ENCODE peak calls at places on chromosomes 3 and 15, in six cellular contexts. One of them, this sample, is unnamed.

GRCh38 chr3:39427506-39427905 is 21.0 kb downstream of the RPSA start:
- DNase-seq in right cardiac atrium: no peak
- DNase-seq in CD4-positive, alpha-beta T cell: no peak
- DNase-seq in breast epithelium: no peak
- DNase-seq in pancreas: no peak
- DNase-seq in right lobe of liver: no peak
- DNase-seq in this sample: no peak

GRCh38 chr3:58679974-58680656 is 13.5 kb upstream of the FAM3D start:
- DNase-seq in right cardiac atrium: no peak
- DNase-seq in CD4-positive, alpha-beta T cell: no peak
- DNase-seq in breast epithelium: no peak
- DNase-seq in pancreas: no peak
- DNase-seq in right lobe of liver: no peak
- DNase-seq in this sample: no peak

GRCh38 chr3:30437172-30437571 is 169.2 kb upstream of the TGFBR2 start:
- DNase-seq in right cardiac atrium: peak; percentile 22
- DNase-seq in CD4-positive, alpha-beta T cell: no peak
- DNase-seq in breast epithelium: no peak
- DNase-seq in pancreas: no peak
- DNase-seq in right lobe of liver: no peak
- DNase-seq in this sample: no peak

GRCh38 chr15:52023169-52023922 is 4.3 kb downstream of the MAPK6 start:
- DNase-seq in right cardiac atrium: no peak
- DNase-seq in CD4-positive, alpha-beta T cell: no peak
- DNase-seq in breast epithelium: no peak
- DNase-seq in pancreas: no peak
- DNase-seq in right lobe of liver: no peak
- DNase-seq in this sample: no peak

GRCh38 chr3:133211449-133211848 is 173.3 kb downstream of the TMEM108 start:
- DNase-seq in right cardiac atrium: no peak
- DNase-seq in CD4-positive, alpha-beta T cell: no peak
- DNase-seq in breast epithelium: no peak
- DNase-seq in pancreas: no peak
- DNase-seq in right lobe of liver: no peak
- DNase-seq in this sample: no peak

GRCh38 chr15:66849393-66849745 is 147.3 kb downstream of the SMAD6 start:
- DNase-seq in right cardiac atrium: no peak
- DNase-seq in CD4-positive, alpha-beta T cell: no peak
- DNase-seq in breast epithelium: no peak
- DNase-seq in pancreas: no peak
- DNase-seq in right lobe of liver: no peak
- DNase-seq in this sample: no peak

GRCh38 chr15:33934396-33934795 is 33.9 kb upstream of the CHRM5 start:
- DNase-seq in right cardiac atrium: no peak
- DNase-seq in CD4-positive, alpha-beta T cell: no peak
- DNase-seq in breast epithelium: no peak
- DNase-seq in pancreas: no peak
- DNase-seq in right lobe of liver: no peak
- DNase-seq in this sample: no peak

GRCh38 chr3:63462732-63463131 is 184.6 kb downstream of the SYNPR start:
- DNase-seq in right cardiac atrium: no peak
- DNase-seq in CD4-positive, alpha-beta T cell: no peak
- DNase-seq in breast epithelium: no peak
- DNase-seq in pancreas: no peak
- DNase-seq in right lobe of liver: no peak
- DNase-seq in this sample: no peak

GRCh38 chr3:96300743-96301142 is 513.7 kb upstream of the EPHA6 start:
- DNase-seq in right cardiac atrium: no peak
- DNase-seq in CD4-positive, alpha-beta T cell: no peak
- DNase-seq in breast epithelium: no peak
- DNase-seq in pancreas: no peak
- DNase-seq in right lobe of liver: no peak
- DNase-seq in this sample: no peak

GRCh38 chr15:68639926-68640600 is 61.3 kb downstream of the CORO2B start:
- DNase-seq in right cardiac atrium: no peak
- DNase-seq in CD4-positive, alpha-beta T cell: no peak
- DNase-seq in breast epithelium: peak; percentile 45
- DNase-seq in pancreas: no peak
- DNase-seq in right lobe of liver: no peak
- DNase-seq in this sample: no peak

GRCh38 chr3:44509985-44510360 is 32.5 kb upstream of the ZNF445 start:
- DNase-seq in right cardiac atrium: no peak
- DNase-seq in CD4-positive, alpha-beta T cell: no peak
- DNase-seq in breast epithelium: no peak
- DNase-seq in pancreas: no peak
- DNase-seq in right lobe of liver: no peak
- DNase-seq in this sample: no peak

GRCh38 chr15:34241376-34242350 is 16.8 kb downstream of the EMC4 start:
- DNase-seq in right cardiac atrium: no peak
- DNase-seq in CD4-positive, alpha-beta T cell: peak; percentile 24
- DNase-seq in breast epithelium: no peak
- DNase-seq in pancreas: no peak
- DNase-seq in right lobe of liver: no peak
- DNase-seq in this sample: peak; percentile 31

GRCh38 chr3:46851364-46852328 is 11.6 kb downstream of the MYL3 start:
- DNase-seq in right cardiac atrium: no peak
- DNase-seq in CD4-positive, alpha-beta T cell: no peak
- DNase-seq in breast epithelium: peak; percentile 30
- DNase-seq in pancreas: peak; percentile 8
- DNase-seq in right lobe of liver: no peak
- DNase-seq in this sample: no peak

GRCh38 chr3:184874709-184875644 is 63.0 kb downstream of the VPS8 start:
- DNase-seq in right cardiac atrium: no peak
- DNase-seq in CD4-positive, alpha-beta T cell: no peak
- DNase-seq in breast epithelium: no peak
- DNase-seq in pancreas: no peak
- DNase-seq in right lobe of liver: no peak
- DNase-seq in this sample: no peak

GRCh38 chr3:5229414-5229813 is 41.9 kb downstream of the EDEM1 start:
- DNase-seq in right cardiac atrium: no peak
- DNase-seq in CD4-positive, alpha-beta T cell: no peak
- DNase-seq in breast epithelium: no peak
- DNase-seq in pancreas: no peak
- DNase-seq in right lobe of liver: no peak
- DNase-seq in this sample: no peak

GRCh38 chr15:45795487-45796069 is 160.7 kb downstream of the SQOR start:
- DNase-seq in right cardiac atrium: no peak
- DNase-seq in CD4-positive, alpha-beta T cell: no peak
- DNase-seq in breast epithelium: no peak
- DNase-seq in pancreas: peak; percentile 45
- DNase-seq in right lobe of liver: no peak
- DNase-seq in this sample: no peak

GRCh38 chr3:123261666-123262065 is 59.9 kb downstream of the SEC22A start:
- DNase-seq in right cardiac atrium: no peak
- DNase-seq in CD4-positive, alpha-beta T cell: no peak
- DNase-seq in breast epithelium: no peak
- DNase-seq in pancreas: no peak
- DNase-seq in right lobe of liver: no peak
- DNase-seq in this sample: no peak

GRCh38 chr3:8505621-8506020 is 4.0 kb downstream of the LMCD1 start:
- DNase-seq in right cardiac atrium: peak; percentile 51
- DNase-seq in CD4-positive, alpha-beta T cell: no peak
- DNase-seq in breast epithelium: no peak
- DNase-seq in pancreas: peak; percentile 64
- DNase-seq in right lobe of liver: peak; percentile 73
- DNase-seq in this sample: no peak

GRCh38 chr3:63043631-63044030 is 168.4 kb upstream of the CADPS start:
- DNase-seq in right cardiac atrium: no peak
- DNase-seq in CD4-positive, alpha-beta T cell: no peak
- DNase-seq in breast epithelium: no peak
- DNase-seq in pancreas: no peak
- DNase-seq in right lobe of liver: no peak
- DNase-seq in this sample: no peak

GRCh38 chr3:182710557-182711157 is 82.6 kb upstream of the ATP11B start:
- DNase-seq in right cardiac atrium: no peak
- DNase-seq in CD4-positive, alpha-beta T cell: no peak
- DNase-seq in breast epithelium: no peak
- DNase-seq in pancreas: no peak
- DNase-seq in right lobe of liver: no peak
- DNase-seq in this sample: no peak

GRCh38 chr3:14831916-14832430 is 13.2 kb downstream of the FGD5 start:
- DNase-seq in right cardiac atrium: no peak
- DNase-seq in CD4-positive, alpha-beta T cell: no peak
- DNase-seq in breast epithelium: no peak
- DNase-seq in pancreas: no peak
- DNase-seq in right lobe of liver: no peak
- DNase-seq in this sample: no peak

GRCh38 chr3:128878011-128878457 is 1.4 kb upstream of the ACAD9 start:
- DNase-seq in right cardiac atrium: no peak
- DNase-seq in CD4-positive, alpha-beta T cell: no peak
- DNase-seq in breast epithelium: no peak
- DNase-seq in pancreas: no peak
- DNase-seq in right lobe of liver: no peak
- DNase-seq in this sample: no peak

GRCh38 chr3:17799312-17799711 is 56.9 kb upstream of the TBC1D5 start:
- DNase-seq in right cardiac atrium: no peak
- DNase-seq in CD4-positive, alpha-beta T cell: no peak
- DNase-seq in breast epithelium: no peak
- DNase-seq in pancreas: no peak
- DNase-seq in right lobe of liver: no peak
- DNase-seq in this sample: no peak
- H3K9me3 ChIP-seq in right cardiac atrium: no peaks in the 10 kb centered on the region
- H3K9me3 ChIP-seq in CD4-positive, alpha-beta T cell: no peaks in the 10 kb centered on the region
- H3K9me3 ChIP-seq in breast epithelium: no peaks in the 10 kb centered on the region
- H3K9me3 ChIP-seq in pancreas: no peaks in the 10 kb centered on the region
- H3K9me3 ChIP-seq in right lobe of liver: no peaks in the 10 kb centered on the region
- H3K9me3 ChIP-seq in this sample: no peaks in the 10 kb centered on the region

GRCh38 chr15:75517233-75517632 is 61.9 kb downstream of the PTPN9 start:
- DNase-seq in right cardiac atrium: no peak
- DNase-seq in CD4-positive, alpha-beta T cell: no peak
- DNase-seq in breast epithelium: no peak
- DNase-seq in pancreas: no peak
- DNase-seq in right lobe of liver: no peak
- DNase-seq in this sample: no peak

GRCh38 chr15:75523011-75523410 is 56.1 kb downstream of the PTPN9 start:
- DNase-seq in right cardiac atrium: no peak
- DNase-seq in CD4-positive, alpha-beta T cell: no peak
- DNase-seq in breast epithelium: no peak
- DNase-seq in pancreas: no peak
- DNase-seq in right lobe of liver: no peak
- DNase-seq in this sample: no peak
- H3K9me3 ChIP-seq in right cardiac atrium: no peaks in the 10 kb centered on the region
- H3K9me3 ChIP-seq in CD4-positive, alpha-beta T cell: no peaks in the 10 kb centered on the region
- H3K9me3 ChIP-seq in breast epithelium: no peaks in the 10 kb centered on the region
- H3K9me3 ChIP-seq in pancreas: no peaks in the 10 kb centered on the region
- H3K9me3 ChIP-seq in right lobe of liver: no peaks in the 10 kb centered on the region
- H3K9me3 ChIP-seq in this sample: no peaks in the 10 kb centered on the region

DNA sequence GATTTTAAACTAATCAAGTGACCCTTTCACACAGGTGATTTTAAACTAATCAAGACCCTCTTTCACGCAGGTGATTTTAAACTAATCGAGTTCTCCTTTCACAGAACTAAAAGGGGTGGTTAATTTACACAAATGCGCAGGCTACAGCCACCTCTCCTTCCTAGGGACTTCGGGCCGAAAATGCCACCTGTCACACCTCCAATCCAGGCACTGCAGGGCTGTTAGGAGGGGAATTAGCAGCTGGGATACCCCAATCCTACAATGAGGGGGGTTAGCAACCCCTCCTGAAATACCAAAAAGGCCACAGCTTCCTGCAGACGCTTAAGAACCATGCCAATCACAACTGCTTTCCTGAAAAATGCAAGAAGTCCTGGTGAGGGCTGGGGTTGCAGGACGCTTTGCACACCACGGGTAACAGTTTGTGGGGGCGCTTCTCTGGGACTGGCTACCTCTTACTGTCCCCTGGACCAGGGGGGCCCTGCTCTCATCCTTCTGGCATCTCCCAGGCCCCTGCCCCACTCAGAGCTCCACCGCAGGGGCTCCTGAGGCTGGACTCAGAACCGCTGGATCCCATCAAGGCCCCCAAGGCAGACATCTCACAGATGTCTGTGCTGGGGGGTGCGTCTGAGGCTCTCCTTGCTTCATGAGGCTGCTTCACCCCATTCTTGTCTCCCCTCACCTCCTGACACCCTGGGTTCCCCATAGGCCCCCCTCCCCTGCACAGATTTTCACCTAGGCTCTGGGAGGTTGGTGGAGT is 145.9 kb downstream of the OR4M2 start:
- DNase-seq in right cardiac atrium: peak; percentile 40
- DNase-seq in CD4-positive, alpha-beta T cell: no peak
- DNase-seq in breast epithelium: no peak
- DNase-seq in pancreas: no peak
- DNase-seq in right lobe of liver: no peak
- DNase-seq in this sample: no peak
- H3K9me3 ChIP-seq in right cardiac atrium: no peaks in the 10 kb centered on the region
- H3K9me3 ChIP-seq in CD4-positive, alpha-beta T cell: no peaks in the 10 kb centered on the region
- H3K9me3 ChIP-seq in breast epithelium: no peaks in the 10 kb centered on the region
- H3K9me3 ChIP-seq in pancreas: no peaks in the 10 kb centered on the region
- H3K9me3 ChIP-seq in right lobe of liver: no peaks in the 10 kb centered on the region
- H3K9me3 ChIP-seq in this sample: no peaks in the 10 kb centered on the region

DNA sequence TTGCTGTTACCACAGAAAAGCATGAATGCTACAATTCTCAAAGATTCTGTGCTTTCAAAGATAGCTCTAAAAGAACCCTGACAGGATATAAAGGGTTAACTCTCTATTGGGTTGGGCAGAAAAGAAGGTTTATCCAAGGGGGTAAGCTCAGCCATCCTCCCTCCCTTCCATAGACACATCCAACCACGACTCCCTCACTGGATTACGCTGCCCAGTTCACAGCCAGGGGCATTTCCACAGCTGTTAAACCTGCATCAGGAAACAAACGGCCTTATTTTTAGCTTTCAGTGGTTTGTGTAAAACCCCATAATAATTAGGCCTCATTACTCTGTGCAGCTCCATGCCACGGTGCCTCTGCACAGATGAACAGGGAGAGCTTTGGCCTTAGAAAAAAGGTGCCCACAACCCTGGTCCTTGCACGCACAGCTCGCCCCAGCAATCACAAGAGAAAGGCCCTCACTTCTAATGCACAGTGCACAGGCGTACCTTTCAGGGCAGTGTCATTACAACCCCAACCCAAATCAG is 110.6 kb downstream of the GABRB3 start:
- DNase-seq in right cardiac atrium: no peak
- DNase-seq in CD4-positive, alpha-beta T cell: no peak
- DNase-seq in breast epithelium: no peak
- DNase-seq in pancreas: no peak
- DNase-seq in right lobe of liver: no peak
- DNase-seq in this sample: no peak
- H3K9me3 ChIP-seq in right cardiac atrium: no peaks in the 10 kb centered on the region
- H3K9me3 ChIP-seq in CD4-positive, alpha-beta T cell: no peaks in the 10 kb centered on the region
- H3K9me3 ChIP-seq in breast epithelium: no peaks in the 10 kb centered on the region
- H3K9me3 ChIP-seq in pancreas: no peaks in the 10 kb centered on the region
- H3K9me3 ChIP-seq in right lobe of liver: no peaks in the 10 kb centered on the region
- H3K9me3 ChIP-seq in this sample: no peaks in the 10 kb centered on the region

DNA sequence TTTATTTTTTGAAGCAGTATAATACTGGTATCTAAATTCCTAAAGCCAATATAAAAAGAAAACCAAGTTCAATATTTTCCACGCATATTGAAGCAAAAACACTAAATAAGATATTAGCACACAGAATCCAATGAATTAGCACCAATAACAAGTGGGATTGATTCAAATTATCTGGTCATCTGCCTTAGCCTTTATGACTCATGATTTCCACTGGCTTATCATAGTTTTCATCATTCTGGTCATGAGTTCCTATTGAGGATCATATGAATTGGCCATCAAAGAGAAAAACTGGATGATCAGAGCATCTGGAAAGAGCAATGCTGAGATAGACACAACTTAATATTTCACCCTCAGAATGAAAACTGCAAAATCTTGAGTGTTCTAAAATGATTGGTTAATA is 809.9 kb downstream of the MCTP2 start:
- DNase-seq in right cardiac atrium: no peak
- DNase-seq in CD4-positive, alpha-beta T cell: no peak
- DNase-seq in breast epithelium: no peak
- DNase-seq in pancreas: no peak
- DNase-seq in right lobe of liver: no peak
- DNase-seq in this sample: no peak
- H3K9me3 ChIP-seq in right cardiac atrium: no peaks in the 10 kb centered on the region
- H3K9me3 ChIP-seq in CD4-positive, alpha-beta T cell: no peaks in the 10 kb centered on the region
- H3K9me3 ChIP-seq in breast epithelium: no peaks in the 10 kb centered on the region
- H3K9me3 ChIP-seq in pancreas: no peaks in the 10 kb centered on the region
- H3K9me3 ChIP-seq in right lobe of liver: no peaks in the 10 kb centered on the region
- H3K9me3 ChIP-seq in this sample: no peaks in the 10 kb centered on the region

This sample was measured in CD8-positive, alpha-beta T cell.